ENCODE peak calls at places on chromosomes 11 and 22, in five cellular contexts. One of them, this sample, is unnamed.
A peak's percentile ranks its signal among the peaks of the same experiment; 100 is the strongest.

GRCh38 chr11:73216466-73216865 is 1.6 kb upstream of the P2RY2 start:
- DNase-seq in adrenal gland: no peak
- DNase-seq in sigmoid colon: no peak
- DNase-seq in MM.1S: no peak
- DNase-seq in Panc1: no peak
- DNase-seq in this sample: no peak

GRCh38 chr11:42536961-42537360 is 774.8 kb upstream of the API5 start:
- DNase-seq in adrenal gland: no peak
- DNase-seq in sigmoid colon: no peak
- DNase-seq in MM.1S: no peak
- DNase-seq in Panc1: no peak
- DNase-seq in this sample: no peak

GRCh38 chr22:44278234-44279058 is 34.3 kb downstream of the SHISAL1 start:
- DNase-seq in adrenal gland: no peak
- DNase-seq in sigmoid colon: no peak
- DNase-seq in MM.1S: no peak
- DNase-seq in Panc1: no peak
- DNase-seq in this sample: no peak

GRCh38 chr11:95512682-95513081 is 276.9 kb downstream of the FAM76B start:
- DNase-seq in adrenal gland: peak; percentile 89
- DNase-seq in sigmoid colon: peak; percentile 89
- DNase-seq in MM.1S: no peak
- DNase-seq in Panc1: no peak
- DNase-seq in this sample: no peak

GRCh38 chr11:783581-784015 is 6.3 kb downstream of the CEND1 start:
- DNase-seq in adrenal gland: peak; percentile 80
- DNase-seq in sigmoid colon: peak; percentile 86
- DNase-seq in MM.1S: no peak
- DNase-seq in Panc1: no peak
- DNase-seq in this sample: no peak

GRCh38 chr22:43543522-43544281 is 131.9 kb downstream of the MPPED1 start:
- DNase-seq in adrenal gland: no peak
- DNase-seq in sigmoid colon: peak; percentile 26
- DNase-seq in MM.1S: no peak
- DNase-seq in Panc1: no peak
- DNase-seq in this sample: no peak

GRCh38 chr11:26665946-26666345 is 55.9 kb downstream of the SLC5A12 start:
- DNase-seq in adrenal gland: no peak
- DNase-seq in sigmoid colon: no peak
- DNase-seq in MM.1S: no peak
- DNase-seq in Panc1: no peak
- DNase-seq in this sample: no peak

GRCh38 chr11:32705309-32706033 is 89.0 kb downstream of the CCDC73 start:
- DNase-seq in adrenal gland: no peak
- DNase-seq in sigmoid colon: no peak
- DNase-seq in MM.1S: no peak
- DNase-seq in Panc1: no peak
- DNase-seq in this sample: no peak

GRCh38 chr11:34749666-34750659 is 129.1 kb downstream of the EHF start:
- DNase-seq in adrenal gland: peak; percentile 55
- DNase-seq in sigmoid colon: peak; percentile 72
- DNase-seq in MM.1S: no peak
- DNase-seq in Panc1: no peak
- DNase-seq in this sample: no peak

GRCh38 chr11:74954199-74954598 is 5.1 kb downstream of the SPCS2 start:
- DNase-seq in adrenal gland: no peak
- DNase-seq in sigmoid colon: no peak
- DNase-seq in MM.1S: no peak
- DNase-seq in Panc1: no peak
- DNase-seq in this sample: no peak

GRCh38 chr11:74952752-74953151 is 3.7 kb downstream of the SPCS2 start:
- DNase-seq in adrenal gland: no peak
- DNase-seq in sigmoid colon: no peak
- DNase-seq in MM.1S: peak; percentile 16
- DNase-seq in Panc1: no peak
- DNase-seq in this sample: no peak

GRCh38 chr11:74957937-74958629 is 9.0 kb downstream of the SPCS2 start:
- DNase-seq in adrenal gland: no peak
- DNase-seq in sigmoid colon: no peak
- DNase-seq in MM.1S: no peak
- DNase-seq in Panc1: no peak
- DNase-seq in this sample: no peak

GRCh38 chr11:74953448-74953847 is 4.4 kb downstream of the SPCS2 start:
- DNase-seq in adrenal gland: no peak
- DNase-seq in sigmoid colon: no peak
- DNase-seq in MM.1S: peak; percentile 87
- DNase-seq in Panc1: no peak
- DNase-seq in this sample: no peak

DNA sequence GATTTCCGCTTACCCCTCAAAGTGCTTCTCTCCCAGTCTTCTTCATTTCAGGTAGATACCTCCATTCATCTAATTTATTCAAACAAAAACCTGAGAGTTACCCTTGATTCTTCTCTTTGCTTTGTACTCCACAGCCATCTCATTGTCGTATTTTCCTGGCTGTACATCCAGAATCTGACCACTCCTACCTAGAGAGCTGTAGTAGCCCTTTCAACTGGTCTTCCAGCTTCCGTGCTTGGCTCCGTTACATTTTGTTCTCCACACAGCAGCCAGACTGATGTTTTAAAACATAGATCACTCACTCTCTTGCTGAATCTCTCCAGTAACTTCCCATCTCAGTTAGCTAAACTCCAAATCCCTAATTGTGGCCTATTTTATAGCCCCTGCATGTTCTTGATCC is 7.3 kb downstream of the SPCS2 start:
- DNase-seq in adrenal gland: no peak
- DNase-seq in sigmoid colon: no peak
- DNase-seq in MM.1S: no peak
- DNase-seq in Panc1: no peak
- DNase-seq in this sample: no peak
- H3K4me1 ChIP-seq in adrenal gland: peaks cover 70% of the 10 kb centered on the region
- H3K4me1 ChIP-seq in sigmoid colon: peaks cover under 1% of the 10 kb centered on the region
- H3K4me1 ChIP-seq in MM.1S: peaks cover 74% of the 10 kb centered on the region
- H3K4me1 ChIP-seq in Panc1: peaks cover 2% of the 10 kb centered on the region
- H3K4me1 ChIP-seq in this sample: peaks cover 9% of the 10 kb centered on the region

GRCh38 chr22:47836957-47837356 is 1074.5 kb downstream of the TBC1D22A start:
- DNase-seq in adrenal gland: no peak
- DNase-seq in sigmoid colon: no peak
- DNase-seq in MM.1S: no peak
- DNase-seq in Panc1: no peak
- DNase-seq in this sample: no peak
- H3K4me1 ChIP-seq in adrenal gland: no peaks in the 10 kb centered on the region
- H3K4me1 ChIP-seq in sigmoid colon: no peaks in the 10 kb centered on the region
- H3K4me1 ChIP-seq in MM.1S: peaks cover 23% of the 10 kb centered on the region
- H3K4me1 ChIP-seq in Panc1: no peaks in the 10 kb centered on the region
- H3K4me1 ChIP-seq in this sample: no peaks in the 10 kb centered on the region

GRCh38 chr22:37640591-37641250 is 1.3 kb downstream of the SH3BP1 start:
- DNase-seq in adrenal gland: no peak
- DNase-seq in sigmoid colon: no peak
- DNase-seq in MM.1S: no peak
- DNase-seq in Panc1: no peak
- DNase-seq in this sample: peak; percentile 40

GRCh38 chr22:37639070-37639760 is at the start of gene SH3BP1:
- DNase-seq in adrenal gland: no peak
- DNase-seq in sigmoid colon: no peak
- DNase-seq in MM.1S: peak; percentile 52
- DNase-seq in Panc1: no peak
- DNase-seq in this sample: peak; percentile 53

GRCh38 chr22:37638351-37639069 is 959 bp upstream of the SH3BP1 start:
- DNase-seq in adrenal gland: no peak
- DNase-seq in sigmoid colon: no peak
- DNase-seq in MM.1S: peak; percentile 76
- DNase-seq in Panc1: no peak
- DNase-seq in this sample: no peak

GRCh38 chr22:37641251-37641949 is 1.9 kb downstream of the SH3BP1 start:
- DNase-seq in adrenal gland: no peak
- DNase-seq in sigmoid colon: no peak
- DNase-seq in MM.1S: no peak
- DNase-seq in Panc1: no peak
- DNase-seq in this sample: no peak

GRCh38 chr22:37639771-37640590 is 512 bp downstream of the SH3BP1 start:
- DNase-seq in adrenal gland: no peak
- DNase-seq in sigmoid colon: no peak
- DNase-seq in MM.1S: no peak
- DNase-seq in Panc1: no peak
- DNase-seq in this sample: peak; percentile 43
- H3K4me1 ChIP-seq in adrenal gland: peaks cover 35% of the 10 kb centered on the region
- H3K4me1 ChIP-seq in sigmoid colon: peaks cover 32% of the 10 kb centered on the region
- H3K4me1 ChIP-seq in MM.1S: peaks cover 31% of the 10 kb centered on the region
- H3K4me1 ChIP-seq in Panc1: peaks cover 6% of the 10 kb centered on the region
- H3K4me1 ChIP-seq in this sample: peaks cover 80% of the 10 kb centered on the region

GRCh38 chr11:75823415-75823814 is 8.4 kb downstream of the UVRAG start:
- DNase-seq in adrenal gland: no peak
- DNase-seq in sigmoid colon: no peak
- DNase-seq in MM.1S: no peak
- DNase-seq in Panc1: no peak
- DNase-seq in this sample: no peak
- H3K4me1 ChIP-seq in adrenal gland: peaks cover 61% of the 10 kb centered on the region
- H3K4me1 ChIP-seq in sigmoid colon: peaks cover 51% of the 10 kb centered on the region
- H3K4me1 ChIP-seq in MM.1S: peaks cover 21% of the 10 kb centered on the region
- H3K4me1 ChIP-seq in Panc1: peaks cover 3% of the 10 kb centered on the region
- H3K4me1 ChIP-seq in this sample: peaks cover 21% of the 10 kb centered on the region

GRCh38 chr11:61157743-61158142 is 3.5 kb downstream of the VPS37C start:
- DNase-seq in adrenal gland: no peak
- DNase-seq in sigmoid colon: no peak
- DNase-seq in MM.1S: no peak
- DNase-seq in Panc1: no peak
- DNase-seq in this sample: no peak
- H3K4me1 ChIP-seq in adrenal gland: peaks cover 48% of the 10 kb centered on the region
- H3K4me1 ChIP-seq in sigmoid colon: peaks cover 46% of the 10 kb centered on the region
- H3K4me1 ChIP-seq in MM.1S: peaks cover 16% of the 10 kb centered on the region
- H3K4me1 ChIP-seq in Panc1: peaks cover 41% of the 10 kb centered on the region
- H3K4me1 ChIP-seq in this sample: peaks cover 18% of the 10 kb centered on the region

GRCh38 chr11:114142646-114143045 is 83.1 kb downstream of the ZBTB16 start:
- DNase-seq in adrenal gland: no peak
- DNase-seq in sigmoid colon: no peak
- DNase-seq in MM.1S: no peak
- DNase-seq in Panc1: no peak
- DNase-seq in this sample: no peak
- H3K4me1 ChIP-seq in adrenal gland: peaks cover 95% of the 10 kb centered on the region
- H3K4me1 ChIP-seq in sigmoid colon: peaks cover 99% of the 10 kb centered on the region
- H3K4me1 ChIP-seq in MM.1S: no peaks in the 10 kb centered on the region
- H3K4me1 ChIP-seq in Panc1: no peaks in the 10 kb centered on the region
- H3K4me1 ChIP-seq in this sample: no peaks in the 10 kb centered on the region

GRCh38 chr22:41557401-41558240 is 3.2 kb upstream of the CSDC2 start:
- DNase-seq in adrenal gland: peak; percentile 86
- DNase-seq in sigmoid colon: peak; percentile 88
- DNase-seq in MM.1S: peak; percentile 74
- DNase-seq in Panc1: no peak
- DNase-seq in this sample: no peak

GRCh38 chr22:41562461-41562860 is 1.7 kb downstream of the CSDC2 start:
- DNase-seq in adrenal gland: no peak
- DNase-seq in sigmoid colon: no peak
- DNase-seq in MM.1S: no peak
- DNase-seq in Panc1: no peak
- DNase-seq in this sample: no peak

GRCh38 chr22:41561335-41561734 is 525 bp downstream of the CSDC2 start:
- DNase-seq in adrenal gland: peak; percentile 42
- DNase-seq in sigmoid colon: peak; percentile 73
- DNase-seq in MM.1S: no peak
- DNase-seq in Panc1: no peak
- DNase-seq in this sample: no peak

GRCh38 chr22:41561788-41562187 is 978 bp downstream of the CSDC2 start:
- DNase-seq in adrenal gland: peak; percentile 67
- DNase-seq in sigmoid colon: no peak
- DNase-seq in MM.1S: no peak
- DNase-seq in Panc1: no peak
- DNase-seq in this sample: no peak

GRCh38 chr22:41560095-41560487 is 719 bp upstream of the CSDC2 start:
- DNase-seq in adrenal gland: no peak
- DNase-seq in sigmoid colon: no peak
- DNase-seq in MM.1S: peak; percentile 6
- DNase-seq in Panc1: no peak
- DNase-seq in this sample: no peak
- H3K4me1 ChIP-seq in adrenal gland: peaks cover 61% of the 10 kb centered on the region
- H3K4me1 ChIP-seq in sigmoid colon: peaks cover 50% of the 10 kb centered on the region
- H3K4me1 ChIP-seq in MM.1S: peaks cover 19% of the 10 kb centered on the region
- H3K4me1 ChIP-seq in Panc1: peaks cover 54% of the 10 kb centered on the region
- H3K4me1 ChIP-seq in this sample: no peaks in the 10 kb centered on the region

This sample was measured in CD4-positive, CD25-positive, alpha-beta regulatory T cell.